ENCODE peak calls at places on chromosomes 11 and 22, in seven cellular contexts. B, F, Q, C, E, D and O are unnamed samples.

GRCh38 chr11:120207517-120207916 is 3.3 kb upstream of the OAF start:
- DNase-seq in B (no peak), E (no peak), F (no peak), Q (no peak), C (no peak), D (no peak), O (no peak)

GRCh38 chr11:115083129-115083823 is 404.9 kb downstream of the NXPE2 start:
- DNase-seq in B (no peak), Q (no peak), F (no peak), D (no peak), E (no peak), C (no peak), O (no peak)

GRCh38 chr11:77557553-77557952 is 32.2 kb upstream of the AQP11 start:
- DNase-seq in F (peak; percentile 65), E (no peak), B (peak; percentile 26), Q (no peak), C (no peak), D (no peak), O (peak; percentile 49)

GRCh38 chr11:77580712-77581337 is 8.9 kb upstream of the AQP11 start:
- DNase-seq in B (no peak), F (peak; percentile 66), E (no peak), C (no peak), D (no peak), Q (no peak), O (peak; percentile 32)

GRCh38 chr22:23144926-23145906 is at the start of gene RAB36:
- DNase-seq in C (peak; percentile 98), B (peak; percentile 98), E (peak; percentile 99), Q (peak; percentile 96), F (peak; percentile 100), D (peak; percentile 100), O (peak; percentile 100)

GRCh38 chr11:12802418-12803085 is 128.3 kb downstream of the TEAD1 start:
- DNase-seq in F (peak; percentile 73), Q (no peak), C (peak; percentile 91), E (peak; percentile 94), B (no peak), D (peak; percentile 93), O (peak; percentile 67)

GRCh38 chr22:31585161-31585859 is 76.7 kb downstream of the PISD start:
- DNase-seq in Q (no peak), E (no peak), D (no peak), F (no peak), B (no peak), C (peak; percentile 27), O (no peak)

GRCh38 chr11:94770563-94771120 is 2.5 kb downstream of the AMOTL1 start:
- DNase-seq in D (no peak), F (no peak), Q (no peak), E (no peak), B (peak; percentile 25), C (no peak), O (no peak)

GRCh38 chr11:35321532-35322320 is 97.6 kb downstream of the SLC1A2 start:
- DNase-seq in D (no peak), C (no peak), Q (no peak), E (no peak), F (no peak), B (no peak), O (peak; percentile 13)

GRCh38 chr11:110712643-110713468 is 619 bp upstream of the ARHGAP20 start:
- DNase-seq in C (peak; percentile 48), E (no peak), F (peak; percentile 55), B (peak; percentile 69), Q (no peak), D (peak; percentile 55), O (no peak)

GRCh38 chr11:114257621-114258558 is 38.3 kb upstream of the NNMT start:
- DNase-seq in D (no peak), E (peak; percentile 68), C (peak; percentile 64), F (peak; percentile 95), Q (no peak), B (peak; percentile 81), O (peak; percentile 32)

GRCh38 chr11:19770277-19770676 is 57.6 kb downstream of the NAV2 start:
- DNase-seq in E (no peak), D (no peak), F (no peak), B (no peak), Q (no peak), C (no peak), O (no peak)

GRCh38 chr11:25057861-25058260 is 561.0 kb downstream of the LUZP2 start:
- DNase-seq in D (no peak), C (no peak), Q (no peak), E (no peak), B (no peak), F (no peak), O (no peak)

GRCh38 chr11:100753562-100753961 is 66.5 kb downstream of the ARHGAP42 start:
- DNase-seq in Q (no peak), B (no peak), F (peak; percentile 75), E (no peak), C (no peak), D (no peak), O (peak; percentile 46)

GRCh38 chr11:72257551-72257950 is 13.6 kb upstream of the PHOX2A start:
- DNase-seq in Q (no peak), D (no peak), F (no peak), B (no peak), C (no peak), E (no peak), O (no peak)

GRCh38 chr11:117820516-117820915 is 4.0 kb downstream of the FXYD2 start:
- DNase-seq in E (no peak), D (peak; percentile 56), F (no peak), B (no peak), C (no peak), Q (no peak), O (no peak)

GRCh38 chr22:32325416-32325801 is 32.3 kb upstream of the RFPL3 start:
- DNase-seq in D (peak; percentile 29), C (peak; percentile 27), Q (no peak), E (no peak), B (peak; percentile 78), F (no peak), O (peak; percentile 70)

GRCh38 chr11:69617682-69618081 is 23.3 kb upstream of the CCND1 start:
- DNase-seq in Q (no peak), E (no peak), C (no peak), F (no peak), D (no peak), B (no peak), O (no peak)

GRCh38 chr11:69614085-69614484 is 26.9 kb upstream of the CCND1 start:
- DNase-seq in E (no peak), C (no peak), Q (no peak), D (no peak), B (no peak), F (no peak), O (no peak)

GRCh38 chr11:69613594-69613993 is 27.4 kb upstream of the CCND1 start:
- DNase-seq in Q (no peak), B (no peak), D (no peak), E (no peak), C (no peak), F (no peak), O (no peak)

GRCh38 chr11:69617220-69617619 is 23.7 kb upstream of the CCND1 start:
- DNase-seq in Q (no peak), C (no peak), F (no peak), B (no peak), D (no peak), E (no peak), O (no peak)

DNA sequence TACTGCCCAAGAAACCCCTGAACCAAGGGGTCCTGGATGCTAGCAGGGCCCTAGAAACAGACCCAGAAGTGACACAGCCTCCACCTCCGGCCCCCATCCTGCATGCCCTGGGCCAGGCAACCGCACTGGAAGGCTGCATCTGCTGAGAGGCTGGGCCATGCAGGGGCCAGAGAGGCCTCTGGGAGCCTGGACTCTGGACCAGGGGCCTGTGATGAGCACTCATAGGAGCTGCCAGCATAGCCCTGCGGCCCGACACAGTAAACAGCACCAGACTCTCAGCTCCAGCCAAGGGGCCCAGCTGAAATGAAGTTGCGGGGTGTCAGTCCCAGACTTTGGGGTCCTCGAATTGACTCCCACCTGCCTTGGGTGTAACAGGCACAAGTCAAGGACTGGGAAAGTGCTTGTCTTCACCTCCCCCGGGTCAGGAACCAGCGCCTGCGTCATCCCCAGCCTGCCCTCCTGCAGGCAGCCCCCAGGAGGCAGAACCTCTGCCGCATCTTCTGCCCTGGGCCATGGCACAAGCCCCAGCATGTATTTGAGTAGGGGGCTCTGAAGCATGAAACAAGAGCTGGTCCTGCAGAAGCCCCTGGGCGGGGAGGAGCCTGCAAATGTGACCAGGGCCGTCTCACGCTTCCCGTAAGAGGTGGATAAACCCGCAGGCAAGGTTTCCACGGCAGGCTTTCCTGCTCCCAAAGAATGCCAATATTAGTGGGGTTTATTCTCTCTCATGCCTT is 25.2 kb upstream of the CCND1 start:
- DNase-seq in D (no peak), Q (no peak), E (no peak), B (no peak), C (no peak), F (no peak), O (no peak)
- TF ChIP-seq CTCF in D (no peak), Q (no peak), E (no peak), B (no peak), C (no peak), F (no peak), O (no peak)

DNA sequence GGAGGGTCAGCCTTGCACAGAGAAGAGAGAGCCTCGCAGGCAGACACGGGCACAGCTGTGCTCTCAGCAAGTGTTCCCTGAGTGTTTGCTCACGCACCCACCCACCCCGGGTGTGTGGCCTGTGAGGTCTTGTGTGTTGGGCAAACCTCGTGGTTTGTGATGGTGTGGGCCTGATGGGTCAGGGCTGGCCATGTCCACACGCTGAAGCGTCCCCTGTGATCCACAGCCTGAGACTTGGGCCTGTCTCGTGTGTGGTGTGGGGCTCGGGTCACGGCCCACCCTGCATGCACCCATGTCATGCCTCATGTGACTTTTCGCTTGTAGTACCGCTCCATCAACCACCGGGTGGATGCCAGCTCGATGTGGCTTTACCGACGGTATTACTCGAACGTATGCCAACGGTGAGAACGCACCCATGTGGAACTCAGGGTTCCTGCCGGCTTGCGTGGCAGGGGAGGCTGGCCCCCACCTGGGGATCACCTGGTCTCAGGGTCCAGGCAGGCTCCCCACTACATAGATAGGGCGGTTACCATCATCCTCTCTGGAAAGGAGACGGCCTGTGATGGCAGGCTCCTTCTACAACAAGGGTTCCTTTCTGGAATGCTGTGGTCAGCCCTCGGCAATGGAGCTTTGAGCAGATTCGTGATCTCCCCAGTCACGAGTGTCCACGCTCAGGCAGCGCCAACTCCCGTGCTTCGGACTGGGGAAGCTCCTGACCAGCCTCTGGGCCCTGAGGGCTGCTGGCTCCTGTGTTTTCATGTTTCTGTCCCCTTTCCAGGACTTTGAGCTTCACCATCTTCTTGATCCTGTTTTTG is 5.9 kb downstream of the TPCN2 start:
- DNase-seq in D (peak; percentile 46), C (no peak), B (no peak), Q (no peak), F (no peak), E (no peak), O (no peak)
- H3K4me1 ChIP-seq in D (peaks cover 37% of the 10 kb centered on the region), C (no peaks in the 10 kb centered on the region), B (peaks cover 7% of the 10 kb centered on the region), Q (peaks cover 21% of the 10 kb centered on the region), F (peaks cover 6% of the 10 kb centered on the region), E (peaks cover 24% of the 10 kb centered on the region), O (peaks cover 8% of the 10 kb centered on the region)

DNA sequence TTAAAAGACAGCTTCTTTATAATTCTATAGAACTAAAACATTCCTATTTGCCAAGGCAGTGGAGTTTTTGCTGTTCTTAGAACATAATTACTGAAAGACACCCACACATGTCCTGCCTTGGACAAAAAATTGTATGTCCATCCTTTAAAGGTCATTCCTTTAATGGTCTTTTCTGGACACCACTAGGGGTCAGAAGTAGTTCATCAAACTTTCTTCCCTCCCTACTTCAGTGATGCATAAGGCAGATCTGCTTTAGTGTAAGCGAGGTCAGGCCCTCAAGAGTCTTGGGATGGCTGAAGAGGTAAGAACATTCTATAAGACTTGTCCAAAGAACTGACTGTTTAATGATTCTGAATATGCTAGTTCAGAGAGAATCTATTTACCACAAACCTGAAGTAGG is 4.3 kb upstream of the OR51V1 start:
- DNase-seq in C (no peak), D (no peak), B (peak; percentile 10), E (no peak), F (peak; percentile 78), Q (no peak), O (no peak)
- TF ChIP-seq CTCF in C (no peak), D (peak; percentile 39), B (peak; percentile 71), E (peak; percentile 39), F (peak; percentile 76), Q (peak; percentile 40), O (peak; percentile 9)

GRCh38 chr22:17101475-17102296 is 16.9 kb downstream of the IL17RA start:
- DNase-seq in Q (no peak), C (no peak), F (no peak), D (no peak), B (no peak), E (no peak), O (no peak)
- H3K4me1 ChIP-seq in Q (no peaks in the 10 kb centered on the region), C (no peaks in the 10 kb centered on the region), F (peaks cover 7% of the 10 kb centered on the region), D (no peaks in the 10 kb centered on the region), B (no peaks in the 10 kb centered on the region), E (peaks cover 61% of the 10 kb centered on the region), O (no peaks in the 10 kb centered on the region)